ENCODE peak calls at places on chromosome 16, in ten cellular contexts. G, C, Y, B, J, M, F, U, A and R are unnamed samples.

GRCh38 chr16:75653926-75654325 is 6.4 kb downstream of the TERF2IP start:
- DNase-seq in G (no peak), M (peak; percentile 76), F (no peak), C (no peak), Y (no peak), U (no peak), J (no peak), A (no peak), B (no peak), R (no peak)

GRCh38 chr16:11149011-11149616 is 106.9 kb downstream of the SOCS1 start:
- DNase-seq in A (no peak), U (no peak), F (no peak), Y (no peak), C (no peak), B (peak; percentile 45), M (peak; percentile 27), G (no peak), J (no peak), R (no peak)

GRCh38 chr16:8967437-8967821 is 3.7 kb upstream of the USP7 start:
- DNase-seq in G (no peak), C (no peak), M (no peak), A (no peak), Y (no peak), F (no peak), J (no peak), U (no peak), B (no peak), R (no peak)

GRCh38 chr16:1647904-1648303 is 30.2 kb upstream of the JPT2 start:
- DNase-seq in A (no peak), G (no peak), U (no peak), M (no peak), F (no peak), J (no peak), C (no peak), B (no peak), Y (no peak), R (no peak)

GRCh38 chr16:1972490-1972877 is 631 bp downstream of the TBL3 start:
- DNase-seq in F (peak; percentile 54), A (no peak), J (no peak), B (no peak), Y (no peak), G (peak; percentile 16), M (no peak), C (no peak), U (no peak), R (no peak)

GRCh38 chr16:17382514-17382913 is 88.2 kb downstream of the XYLT1 start:
- DNase-seq in B (no peak), M (no peak), C (no peak), Y (no peak), A (no peak), J (no peak), G (no peak), U (no peak), F (no peak), R (no peak)

GRCh38 chr16:27927266-27927901 is 136.1 kb downstream of the GSG1L start:
- DNase-seq in B (no peak), U (no peak), M (no peak), G (no peak), F (no peak), J (no peak), Y (no peak), A (no peak), C (no peak), R (no peak)

GRCh38 chr16:4404247-4404966 is 12.0 kb downstream of the CORO7 start:
- DNase-seq in F (peak; percentile 59), B (peak; percentile 55), C (no peak), J (peak; percentile 33), M (no peak), U (no peak), G (peak; percentile 32), Y (no peak), A (peak; percentile 44), R (peak; percentile 78)

GRCh38 chr16:68784226-68784625 is 47.1 kb downstream of the CDH1 start:
- DNase-seq in Y (no peak), J (no peak), U (no peak), B (no peak), G (no peak), C (no peak), F (no peak), M (no peak), A (no peak), R (no peak)

DNA sequence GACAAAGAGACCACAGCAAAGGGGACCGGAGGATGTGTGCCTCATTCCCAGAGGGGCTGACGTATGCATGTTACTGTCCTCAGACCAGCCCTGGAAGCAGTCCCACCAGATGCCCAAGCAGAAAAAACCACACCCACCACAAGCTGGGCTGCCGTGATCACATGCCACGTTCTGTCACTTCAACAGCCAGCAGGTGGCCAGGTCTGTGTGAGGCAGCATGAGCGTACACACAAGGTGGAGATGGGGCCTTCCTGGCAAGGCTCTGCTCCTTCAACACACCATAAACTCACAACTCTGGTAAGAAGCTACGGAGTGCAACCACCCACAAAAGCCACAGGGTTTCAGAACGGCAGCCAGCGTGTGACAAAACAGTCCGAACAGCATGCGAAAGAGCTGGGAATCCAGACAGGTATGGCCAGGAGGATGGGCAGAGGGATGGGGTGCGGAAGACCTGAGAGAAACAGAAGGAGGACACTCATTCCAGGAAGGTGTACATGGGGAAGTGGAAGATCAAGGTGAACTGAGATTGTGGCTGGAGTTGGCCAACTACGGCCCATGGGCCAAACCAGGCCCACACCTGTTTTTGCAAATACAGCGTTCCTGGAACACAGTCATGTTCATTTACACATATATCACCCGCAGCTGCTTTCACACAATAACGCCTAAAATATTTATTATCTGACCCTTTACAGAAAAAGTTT is 27.9 kb downstream of the MBTPS1 start:
- DNase-seq in J (no peak), F (no peak), Y (no peak), B (no peak), G (peak; percentile 73), M (no peak), U (no peak), A (no peak), C (no peak), R (no peak)
- H3K36me3 ChIP-seq in J (no peaks in the 10 kb centered on the region), F (peaks cover 3% of the 10 kb centered on the region), Y (peaks cover 41% of the 10 kb centered on the region), B (peaks cover 3% of the 10 kb centered on the region), G (peaks cover 54% of the 10 kb centered on the region), M (peaks cover 58% of the 10 kb centered on the region), U (peaks cover 66% of the 10 kb centered on the region), A (peaks cover 22% of the 10 kb centered on the region), C (peaks cover 100% of the 10 kb centered on the region), R (no peaks in the 10 kb centered on the region)

GRCh38 chr16:57284206-57284951 is at the start of gene PLLP:
- DNase-seq in C (no peak), J (no peak), G (peak; percentile 59), U (peak; percentile 61), A (peak; percentile 38), M (peak; percentile 8), F (peak; percentile 51), Y (no peak), B (peak; percentile 85), R (no peak)
- TF ChIP-seq POLR2A in C (no peak), J (peak; percentile 37), G (peak; percentile 44), U (no peak), A (no peak), M (no peak), F (no peak), Y (no peak), B (peak; percentile 79), R (no peak)

DNA sequence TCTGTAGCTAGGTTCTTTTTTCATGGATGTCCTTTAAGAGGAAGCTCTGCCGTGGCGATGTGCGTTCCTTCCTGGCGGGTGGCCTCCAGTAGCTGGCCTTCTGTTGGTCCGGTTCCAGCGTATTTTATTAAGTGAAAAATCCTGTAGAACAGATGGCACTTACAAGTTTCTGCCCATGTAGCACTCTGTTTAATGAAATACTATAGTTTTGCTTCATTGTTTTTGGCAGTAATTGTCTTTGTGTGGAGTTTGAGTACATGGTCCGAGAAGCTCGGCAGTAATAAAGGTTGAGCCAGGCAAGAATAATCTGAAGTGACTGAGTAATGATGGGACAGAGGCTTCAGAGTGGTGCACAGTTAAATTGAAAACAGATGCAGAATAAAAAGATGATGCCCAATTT is 20.4 kb downstream of the USP10 start:
- DNase-seq in A (peak; percentile 52), U (no peak), Y (no peak), G (no peak), F (no peak), B (no peak), M (no peak), C (no peak), J (no peak), R (no peak)
- H3K4me1 ChIP-seq in A (peaks cover 29% of the 10 kb centered on the region), U (no peaks in the 10 kb centered on the region), Y (peaks cover 10% of the 10 kb centered on the region), G (peaks cover 13% of the 10 kb centered on the region), F (peaks cover 6% of the 10 kb centered on the region), B (peaks cover 29% of the 10 kb centered on the region), M (peaks cover 12% of the 10 kb centered on the region), C (peaks cover 5% of the 10 kb centered on the region), J (no peaks in the 10 kb centered on the region), R (peaks cover 17% of the 10 kb centered on the region)

GRCh38 chr16:262121-262745 is 13.5 kb downstream of the RGS11 start:
- DNase-seq in F (no peak), U (no peak), M (no peak), J (no peak), A (no peak), B (no peak), C (no peak), G (no peak), Y (no peak), R (no peak)
- H3K36me3 ChIP-seq in F (no peaks in the 10 kb centered on the region), U (peaks cover 45% of the 10 kb centered on the region), M (peaks cover 38% of the 10 kb centered on the region), J (no peaks in the 10 kb centered on the region), A (no peaks in the 10 kb centered on the region), B (no peaks in the 10 kb centered on the region), C (peaks cover 79% of the 10 kb centered on the region), G (peaks cover 29% of the 10 kb centered on the region), Y (no peaks in the 10 kb centered on the region), R (no peaks in the 10 kb centered on the region)